ENCODE peak calls at places on chromosomes 13 and 19, in five cellular contexts. W is IMR-90, E is body of pancreas, O is A549, G is Peyer's patch. V is an unnamed sample.

GRCh38 chr13:35722438-35723060 is 246.1 kb upstream of the MAB21L1 start:
- DNase-seq in W (peak), E (no peak), O (no peak), G (no peak), V (no peak)

GRCh38 chr19:35220315-35220921 is 8.1 kb downstream of the FAM187B start:
- DNase-seq in W (no peak), E (no peak), O (no peak), G (no peak), V (no peak)

GRCh38 chr19:4406626-4407025 is 4.2 kb downstream of the CHAF1A start:
- DNase-seq in W (no peak), E (no peak), O (no peak), G (no peak), V (no peak)

GRCh38 chr19:16330368-16330801 is 5.8 kb downstream of the KLF2 start:
- DNase-seq in W (peak), E (peak), O (peak), G (peak), V (peak)

GRCh38 chr19:39136225-39136940 is 10.8 kb downstream of the PAK4 start:
- DNase-seq in W (no peak), E (no peak), O (no peak), G (peak), V (no peak)

GRCh38 chr19:51571599-51571998 is 516 bp downstream of the ZNF175 start:
- DNase-seq in W (peak), E (no peak), O (no peak), G (no peak), V (no peak)

GRCh38 chr19:47144630-47145029 is 14.0 kb downstream of the SAE1 start:
- DNase-seq in W (no peak), E (no peak), O (no peak), G (no peak), V (no peak)

GRCh38 chr19:40141546-40141945 is 49.7 kb upstream of the MAP3K10 start:
- DNase-seq in W (no peak), E (no peak), O (no peak), G (no peak), V (no peak)

GRCh38 chr13:105016266-105016665 is 1519.2 kb downstream of the EFNB2 start:
- DNase-seq in W (no peak), E (no peak), O (no peak), G (no peak), V (no peak)

GRCh38 chr19:50607388-50607787 is 32.3 kb downstream of the SYT3 start:
- DNase-seq in W (no peak), E (no peak), O (no peak), G (no peak), V (no peak)

GRCh38 chr13:100808330-100808729 is 133.7 kb upstream of the TMTC4 start:
- DNase-seq in W (no peak), E (no peak), O (no peak), G (no peak), V (no peak)

GRCh38 chr19:10961073-10961762 is 388 bp downstream of the SMARCA4 start:
- DNase-seq in W (no peak), E (peak), O (no peak), G (peak), V (no peak)

GRCh38 chr19:38061294-38061693 is 154.3 kb downstream of the SIPA1L3 start:
- DNase-seq in W (peak), E (no peak), O (peak), G (no peak), V (no peak)

GRCh38 chr19:18771328-18772242 is 19.5 kb downstream of the COMP start:
- DNase-seq in W (no peak), E (no peak), O (no peak), G (no peak), V (no peak)

GRCh38 chr13:85080726-85081125 is 718.5 kb downstream of the SLITRK6 start:
- DNase-seq in W (no peak), E (no peak), O (no peak), G (no peak), V (no peak)

GRCh38 chr19:57615346-57615745 is 1.3 kb downstream of the ZNF134 start:
- DNase-seq in W (no peak), E (no peak), O (no peak), G (no peak), V (no peak)

GRCh38 chr13:45220403-45220802 is 19.6 kb upstream of the KCTD4 start:
- DNase-seq in W (no peak), E (no peak), O (no peak), G (no peak), V (no peak)

GRCh38 chr19:10552596-10553053 is 8.9 kb downstream of the ATG4D start:
- DNase-seq in W (no peak), E (no peak), O (peak), G (peak), V (no peak)

GRCh38 chr13:29943301-29944085 is 93.1 kb upstream of the UBL3 start:
- DNase-seq in W (no peak), E (no peak), O (no peak), G (no peak), V (no peak)

GRCh38 chr19:51807111-51807701 is 12.2 kb downstream of the FPR3 start:
- DNase-seq in W (no peak), E (peak), O (no peak), G (no peak), V (no peak)

GRCh38 chr19:45772912-45773311 is 3.9 kb upstream of the SIX5 start:
- DNase-seq in W (no peak), E (no peak), O (no peak), G (no peak), V (no peak)

GRCh38 chr19:12647490-12648071 is 19.0 kb downstream of the MAN2B1 start:
- DNase-seq in W (no peak), E (peak), O (no peak), G (peak), V (no peak)

GRCh38 chr19:42440357-42441046 is 2.2 kb downstream of the CXCL17 start:
- DNase-seq in W (peak), E (peak), O (peak), G (peak), V (no peak)

GRCh38 chr13:71320452-71320851 is 546.6 kb downstream of the DACH1 start:
- DNase-seq in W (peak), E (no peak), O (no peak), G (no peak), V (no peak)

GRCh38 chr19:8702350-8702749 is 3.8 kb upstream of the ACTL9 start:
- DNase-seq in W (no peak), E (no peak), O (no peak), G (no peak), V (no peak)

GRCh38 chr13:48637601-48638000 is 16.1 kb upstream of the CYSLTR2 start:
- DNase-seq in W (no peak), E (no peak), O (no peak), G (no peak), V (no peak)

DNA sequence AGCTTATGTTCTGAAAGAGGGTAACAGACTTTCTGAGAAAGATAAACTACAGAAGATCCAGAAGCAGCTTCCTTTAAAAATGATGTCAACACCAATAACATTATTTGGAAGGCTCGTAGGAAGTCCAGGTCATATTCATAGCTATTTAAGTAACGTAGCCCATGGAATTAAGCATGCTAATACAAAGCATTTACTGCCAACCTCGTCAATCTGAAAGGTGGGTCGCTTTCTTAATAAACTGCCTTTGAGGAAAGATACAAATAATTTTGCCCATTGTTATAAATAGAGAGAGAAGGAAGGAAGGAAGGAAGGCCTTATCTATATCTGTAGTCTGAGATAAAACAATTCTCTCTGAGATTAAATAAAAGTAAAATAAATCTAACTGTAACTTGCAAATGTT is 80.3 kb downstream of the STARD13 start:
- DNase-seq in W (no peak), E (no peak), O (no peak), G (no peak), V (no peak)
- H3K27ac ChIP-seq in W (no peak), E (peak), O (no peak), G (peak), V (peak)

GRCh38 chr19:1456121-1456900 is 6.4 kb downstream of the APC2 start:
- DNase-seq in W (no peak), E (no peak), O (no peak), G (no peak), V (no peak)

GRCh38 chr19:1453525-1454371 is 3.8 kb downstream of the APC2 start:
- DNase-seq in W (no peak), E (peak), O (no peak), G (no peak), V (no peak)

GRCh38 chr19:1455002-1455335 is 5.0 kb downstream of the APC2 start:
- DNase-seq in W (no peak), E (no peak), O (no peak), G (no peak), V (no peak)

GRCh38 chr19:1457031-1457739 is 7.3 kb downstream of the APC2 start:
- DNase-seq in W (no peak), E (no peak), O (no peak), G (no peak), V (no peak)

GRCh38 chr19:1455336-1456120 is 5.6 kb downstream of the APC2 start:
- DNase-seq in W (peak), E (peak), O (peak), G (peak), V (no peak)
- TF ChIP-seq POLR2A in W (no peak), E (no peak), O (no peak), G (no peak), V (no peak)

GRCh38 chr19:44647144-44647543 is 3.4 kb downstream of the PVR start:
- DNase-seq in W (no peak), E (no peak), O (no peak), G (peak), V (no peak)
- H3K27ac ChIP-seq in W (peak), E (no peak), O (no peak), G (no peak), V (no peak)

GRCh38 chr19:2063824-2064223 is 12.8 kb upstream of the MKNK2 start:
- DNase-seq in W (no peak), E (no peak), O (no peak), G (no peak), V (no peak)

GRCh38 chr19:2061936-2062729 is 11.1 kb upstream of the MKNK2 start:
- DNase-seq in W (no peak), E (no peak), O (no peak), G (no peak), V (no peak)

GRCh38 chr19:2059422-2060201 is 8.6 kb upstream of the MKNK2 start:
- DNase-seq in W (peak), E (peak), O (peak), G (peak), V (no peak)

GRCh38 chr19:2062770-2063169 is 11.7 kb upstream of the MKNK2 start:
- DNase-seq in W (no peak), E (no peak), O (no peak), G (no peak), V (no peak)

GRCh38 chr19:2061093-2061935 is 10.3 kb upstream of the MKNK2 start:
- DNase-seq in W (peak), E (peak), O (peak), G (peak), V (peak)
- TF ChIP-seq POLR2A in W (peak), E (peak), O (peak), G (peak), V (peak)

GRCh38 chr19:29667941-29668340 is 2.7 kb downstream of the PLEKHF1 start:
- DNase-seq in W (no peak), E (no peak), O (no peak), G (no peak), V (no peak)

GRCh38 chr19:29670255-29670654 is 5.0 kb downstream of the PLEKHF1 start:
- DNase-seq in W (no peak), E (no peak), O (no peak), G (no peak), V (no peak)

GRCh38 chr19:29667390-29667783 is 2.1 kb downstream of the PLEKHF1 start:
- DNase-seq in W (no peak), E (no peak), O (no peak), G (no peak), V (no peak)

GRCh38 chr19:29666634-29667389 is 1.6 kb downstream of the PLEKHF1 start:
- DNase-seq in W (peak), E (peak), O (no peak), G (no peak), V (no peak)

DNA sequence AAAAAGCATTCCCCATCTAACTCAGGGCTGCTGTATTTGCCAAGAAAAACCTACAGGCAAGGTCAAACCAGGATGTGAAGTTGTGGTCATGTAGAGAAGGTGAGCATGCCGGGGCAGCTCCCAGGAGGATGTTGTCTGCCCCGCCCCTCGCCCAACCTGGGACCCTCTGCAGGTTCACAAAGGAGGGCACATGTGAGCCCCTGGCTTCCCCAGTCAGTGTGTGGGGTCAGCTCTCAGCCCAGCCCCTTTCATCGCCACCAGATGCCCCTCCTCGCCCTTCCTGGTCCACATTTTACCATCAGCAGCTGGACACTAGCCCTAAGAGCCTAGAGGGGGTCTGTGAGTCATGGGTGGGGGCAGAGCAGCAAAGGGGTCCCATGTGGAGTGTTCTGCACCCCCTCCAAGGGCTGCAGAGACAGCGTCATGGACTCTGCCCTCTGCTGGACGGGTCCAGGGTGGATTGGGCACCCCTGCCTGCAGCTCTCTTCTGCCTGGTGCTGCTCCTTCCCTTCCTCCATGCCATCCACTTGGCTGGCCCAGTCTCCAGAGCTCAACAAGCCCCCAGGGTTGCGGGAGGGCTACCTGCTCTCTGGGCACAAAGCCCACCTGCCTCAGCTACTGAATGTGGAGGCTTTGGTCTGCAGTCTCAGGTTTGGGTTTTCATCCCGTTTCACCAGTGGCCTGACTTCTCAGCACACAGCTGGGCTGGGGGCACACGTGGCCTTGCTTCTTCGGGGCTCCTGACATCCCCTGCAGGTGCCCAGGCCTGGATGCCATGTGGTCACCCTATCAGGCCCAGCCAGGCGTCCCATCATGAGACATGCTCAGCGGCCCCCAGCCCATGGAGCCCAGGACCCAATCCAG is 3.7 kb downstream of the PLEKHF1 start:
- DNase-seq in W (no peak), E (no peak), O (no peak), G (no peak), V (no peak)
- H3K27ac ChIP-seq in W (no peak), E (no peak), O (no peak), G (peak), V (peak)

DNA sequence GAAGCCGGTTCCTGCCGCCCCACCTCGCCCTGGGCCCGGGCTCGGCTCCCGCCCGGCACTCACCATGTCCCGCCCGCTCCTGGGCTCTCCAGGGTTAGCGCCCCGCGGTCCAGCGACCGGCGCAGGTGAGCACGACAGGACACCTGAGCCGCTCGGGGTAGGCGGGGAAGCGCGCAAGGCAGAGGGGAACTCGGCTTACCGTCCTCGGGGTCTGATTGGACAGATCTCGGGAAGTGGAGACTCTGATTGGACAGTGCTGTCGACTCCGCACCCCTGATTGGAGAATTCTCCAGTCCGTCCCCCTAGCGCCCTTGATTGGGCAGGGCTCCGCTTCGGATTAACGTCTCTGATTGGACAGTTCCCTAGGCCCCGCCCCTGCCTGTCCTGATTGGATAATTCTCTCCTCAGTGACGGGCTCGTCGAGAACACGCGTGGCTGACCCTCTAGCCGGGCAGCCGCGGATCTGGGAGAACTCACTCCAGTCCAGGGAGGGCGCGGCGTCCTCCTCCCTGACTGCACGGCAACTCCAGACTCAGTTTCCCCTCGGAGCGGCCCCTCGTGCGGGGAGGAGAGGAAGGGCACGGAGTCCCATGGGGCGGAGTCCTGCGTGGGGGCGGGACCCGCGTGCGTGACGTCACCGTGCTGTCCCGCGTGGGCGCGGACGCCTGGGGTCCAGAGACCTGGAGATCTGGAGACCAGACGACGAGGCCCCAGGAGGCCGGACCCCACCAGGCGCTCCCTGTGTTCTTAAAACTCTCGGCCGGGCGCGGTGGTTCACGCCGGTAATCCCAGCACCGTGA is at the start of gene ZNF77:
- DNase-seq in W (peak), E (peak), O (peak), G (peak), V (peak)
- TF ChIP-seq POLR2A in W (peak), E (peak), O (peak), G (peak), V (peak)

GRCh38 chr19:2044709-2045500 is 6.1 kb downstream of the MKNK2 start:
- DNase-seq in W (no peak), E (peak), O (no peak), G (no peak), V (no peak)
- H3K27ac ChIP-seq in W (no peak), E (peak), O (no peak), G (peak), V (peak)

GRCh38 chr19:33894787-33895186 is 98.1 kb downstream of the KCTD15 start:
- DNase-seq in W (no peak), E (no peak), O (no peak), G (no peak), V (no peak)
- TF ChIP-seq POLR2A in W (no peak), E (no peak), O (peak), G (no peak), V (no peak)

GRCh38 chr13:51587372-51587771 is 3.1 kb downstream of the WDFY2 start:
- DNase-seq in W (no peak), E (no peak), O (no peak), G (no peak), V (no peak)

GRCh38 chr13:51590966-51591627 is 6.8 kb downstream of the WDFY2 start:
- DNase-seq in W (peak), E (peak), O (peak), G (no peak), V (no peak)

GRCh38 chr13:51589793-51590192 is 5.5 kb downstream of the WDFY2 start:
- DNase-seq in W (no peak), E (no peak), O (no peak), G (no peak), V (no peak)

GRCh38 chr13:51588406-51588949 is 4.2 kb downstream of the WDFY2 start:
- DNase-seq in W (no peak), E (no peak), O (no peak), G (no peak), V (no peak)

DNA sequence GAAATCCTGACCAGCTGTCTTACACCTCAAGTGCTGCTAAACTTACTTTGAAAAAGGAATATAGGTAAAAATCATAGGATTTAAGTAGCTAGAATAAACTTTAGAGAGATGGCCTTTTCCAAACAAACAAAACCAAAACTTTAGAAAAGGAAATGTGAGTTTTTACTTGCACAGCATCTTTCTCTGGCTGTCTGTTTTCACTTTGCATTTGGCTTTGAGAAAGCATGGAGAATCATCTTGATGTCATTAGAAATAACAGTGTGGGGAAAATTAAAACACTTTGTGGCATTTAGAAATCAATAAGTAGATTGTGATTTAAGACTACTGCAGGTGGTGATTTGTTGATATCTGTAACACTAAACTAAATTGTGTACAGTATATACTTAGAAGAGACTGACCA is 6.0 kb downstream of the WDFY2 start:
- DNase-seq in W (no peak), E (no peak), O (no peak), G (no peak), V (no peak)
- H3K27ac ChIP-seq in W (peak), E (peak), O (peak), G (peak), V (no peak)

DNA sequence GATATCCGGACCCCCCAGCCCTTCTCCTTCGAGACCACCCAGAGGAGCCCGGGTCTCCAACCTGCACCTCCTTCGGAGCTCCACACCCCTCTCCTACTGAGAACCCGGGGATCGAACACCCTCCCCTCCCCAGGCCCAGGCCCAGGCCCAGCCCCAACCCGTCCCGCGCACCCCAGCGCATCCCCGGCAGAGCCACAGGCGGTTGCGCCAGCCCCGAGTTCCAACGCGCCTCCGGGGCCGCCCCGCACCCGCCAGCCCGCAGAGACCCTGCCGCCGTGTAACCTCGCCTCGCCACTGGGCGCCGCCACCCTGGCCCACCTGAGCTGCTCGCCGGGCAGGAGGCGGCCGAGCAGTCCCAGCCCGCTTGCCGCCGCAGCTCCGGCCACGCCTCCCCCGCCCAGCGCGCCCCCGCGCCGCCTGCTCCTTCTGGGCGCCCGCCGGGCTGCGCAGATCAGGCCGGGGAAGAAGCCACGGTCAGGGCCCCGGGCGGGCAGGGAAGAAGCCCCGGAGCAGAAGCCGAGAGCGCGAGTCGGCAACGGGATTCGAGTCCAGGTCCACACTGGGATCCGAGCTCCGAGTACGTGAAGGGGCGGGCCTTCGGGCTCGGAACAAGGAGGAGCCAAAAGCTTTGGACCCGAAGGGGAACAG is at the start of gene MBOAT7:
- DNase-seq in W (no peak), E (no peak), O (no peak), G (no peak), V (no peak)
- TF ChIP-seq POLR2A in W (peak), E (peak), O (peak), G (peak), V (no peak)